ENCODE peak calls at places on chromosome 9, in four cellular contexts. One of them, this sample, is unnamed.

GRCh38 chr9:109950710-109951443 is 170.9 kb downstream of the PALM2AKAP2 start:
- DNase-seq in BE2C: no peak
- DNase-seq in adrenal gland: no peak
- DNase-seq in HAP-1: no peak
- DNase-seq in this sample: no peak

GRCh38 chr9:95437559-95437958 is 79.2 kb downstream of the PTCH1 start:
- DNase-seq in BE2C: no peak
- DNase-seq in adrenal gland: no peak
- DNase-seq in HAP-1: no peak
- DNase-seq in this sample: no peak

GRCh38 chr9:107127608-107128007 is 155.5 kb upstream of the RAD23B start:
- DNase-seq in BE2C: no peak
- DNase-seq in adrenal gland: no peak
- DNase-seq in HAP-1: no peak
- DNase-seq in this sample: peak; percentile 75

GRCh38 chr9:127424669-127424986 is 446 bp downstream of the ZNF79 start:
- DNase-seq in BE2C: no peak
- DNase-seq in adrenal gland: no peak
- DNase-seq in HAP-1: no peak
- DNase-seq in this sample: no peak

GRCh38 chr9:109912082-109912581 is 132.1 kb downstream of the PALM2AKAP2 start:
- DNase-seq in BE2C: no peak
- DNase-seq in adrenal gland: no peak
- DNase-seq in HAP-1: no peak
- DNase-seq in this sample: no peak

GRCh38 chr9:134944351-134944802 is 26.7 kb upstream of the FCN1 start:
- DNase-seq in BE2C: peak; percentile 52
- DNase-seq in adrenal gland: no peak
- DNase-seq in HAP-1: no peak
- DNase-seq in this sample: peak; percentile 76

GRCh38 chr9:113388833-113389232 is 12.0 kb upstream of the HDHD3 start:
- DNase-seq in BE2C: no peak
- DNase-seq in adrenal gland: peak; percentile 78
- DNase-seq in HAP-1: no peak
- DNase-seq in this sample: no peak

GRCh38 chr9:81609782-81610738 is 79.3 kb downstream of the TLE1 start:
- DNase-seq in BE2C: no peak
- DNase-seq in adrenal gland: no peak
- DNase-seq in HAP-1: no peak
- DNase-seq in this sample: no peak

GRCh38 chr9:123548749-123549545 is 192.9 kb downstream of the CRB2 start:
- DNase-seq in BE2C: no peak
- DNase-seq in adrenal gland: no peak
- DNase-seq in HAP-1: no peak
- DNase-seq in this sample: no peak

GRCh38 chr9:95468791-95469190 is 48.0 kb downstream of the PTCH1 start:
- DNase-seq in BE2C: no peak
- DNase-seq in adrenal gland: no peak
- DNase-seq in HAP-1: no peak
- DNase-seq in this sample: no peak

GRCh38 chr9:131546336-131547084 is 1.2 kb downstream of the PRRT1B start:
- DNase-seq in BE2C: peak; percentile 58
- DNase-seq in adrenal gland: no peak
- DNase-seq in HAP-1: peak; percentile 40
- DNase-seq in this sample: peak; percentile 65

GRCh38 chr9:69036799-69037198 is 1.2 kb downstream of the FXN start:
- DNase-seq in BE2C: no peak
- DNase-seq in adrenal gland: no peak
- DNase-seq in HAP-1: peak; percentile 31
- DNase-seq in this sample: no peak

GRCh38 chr9:129323376-129323998 is 145.4 kb upstream of the IER5L start:
- DNase-seq in BE2C: no peak
- DNase-seq in adrenal gland: peak; percentile 81
- DNase-seq in HAP-1: no peak
- DNase-seq in this sample: peak; percentile 33

GRCh38 chr9:130664191-130665028 is at the start of gene PRDM12:
- DNase-seq in BE2C: no peak
- DNase-seq in adrenal gland: no peak
- DNase-seq in HAP-1: no peak
- DNase-seq in this sample: peak; percentile 79

GRCh38 chr9:87327567-87328125 is 170.0 kb upstream of the DAPK1 start:
- DNase-seq in BE2C: peak; percentile 44
- DNase-seq in adrenal gland: peak; percentile 59
- DNase-seq in HAP-1: no peak
- DNase-seq in this sample: no peak

GRCh38 chr9:93684161-93684765 is 107.9 kb downstream of the PHF2 start:
- DNase-seq in BE2C: no peak
- DNase-seq in adrenal gland: peak; percentile 27
- DNase-seq in HAP-1: no peak
- DNase-seq in this sample: peak; percentile 32

GRCh38 chr9:8895498-8896224 is 1096.1 kb upstream of the DMAC1 start:
- DNase-seq in BE2C: no peak
- DNase-seq in adrenal gland: no peak
- DNase-seq in HAP-1: peak; percentile 35
- DNase-seq in this sample: no peak

GRCh38 chr9:99787552-99787951 is 34.1 kb upstream of the NR4A3 start:
- DNase-seq in BE2C: no peak
- DNase-seq in adrenal gland: no peak
- DNase-seq in HAP-1: no peak
- DNase-seq in this sample: no peak

GRCh38 chr9:129628709-129629108 is 2.7 kb downstream of the NTMT1 start:
- DNase-seq in BE2C: no peak
- DNase-seq in adrenal gland: peak; percentile 70
- DNase-seq in HAP-1: no peak
- DNase-seq in this sample: no peak

GRCh38 chr9:95506692-95507455 is 9.9 kb downstream of the PTCH1 start:
- DNase-seq in BE2C: peak; percentile 54
- DNase-seq in adrenal gland: peak; percentile 62
- DNase-seq in HAP-1: peak; percentile 63
- DNase-seq in this sample: peak; percentile 86

GRCh38 chr9:6852243-6852963 is 94.6 kb downstream of the KDM4C start:
- DNase-seq in BE2C: no peak
- DNase-seq in adrenal gland: peak; percentile 61
- DNase-seq in HAP-1: no peak
- DNase-seq in this sample: peak; percentile 22

GRCh38 chr9:7974335-7975005 is 174.9 kb upstream of the DMAC1 start:
- DNase-seq in BE2C: no peak
- DNase-seq in adrenal gland: no peak
- DNase-seq in HAP-1: no peak
- DNase-seq in this sample: no peak

GRCh38 chr9:5549671-5550650 is 39.6 kb downstream of the PDCD1LG2 start:
- DNase-seq in BE2C: no peak
- DNase-seq in adrenal gland: no peak
- DNase-seq in HAP-1: no peak
- DNase-seq in this sample: no peak

GRCh38 chr9:127776195-127776918 is 2.1 kb downstream of the SH2D3C start:
- DNase-seq in BE2C: no peak
- DNase-seq in adrenal gland: no peak
- DNase-seq in HAP-1: peak; percentile 53
- DNase-seq in this sample: peak; percentile 78

GRCh38 chr9:25397746-25398145 is 280.5 kb downstream of the TUSC1 start:
- DNase-seq in BE2C: no peak
- DNase-seq in adrenal gland: no peak
- DNase-seq in HAP-1: peak; percentile 23
- DNase-seq in this sample: no peak

DNA sequence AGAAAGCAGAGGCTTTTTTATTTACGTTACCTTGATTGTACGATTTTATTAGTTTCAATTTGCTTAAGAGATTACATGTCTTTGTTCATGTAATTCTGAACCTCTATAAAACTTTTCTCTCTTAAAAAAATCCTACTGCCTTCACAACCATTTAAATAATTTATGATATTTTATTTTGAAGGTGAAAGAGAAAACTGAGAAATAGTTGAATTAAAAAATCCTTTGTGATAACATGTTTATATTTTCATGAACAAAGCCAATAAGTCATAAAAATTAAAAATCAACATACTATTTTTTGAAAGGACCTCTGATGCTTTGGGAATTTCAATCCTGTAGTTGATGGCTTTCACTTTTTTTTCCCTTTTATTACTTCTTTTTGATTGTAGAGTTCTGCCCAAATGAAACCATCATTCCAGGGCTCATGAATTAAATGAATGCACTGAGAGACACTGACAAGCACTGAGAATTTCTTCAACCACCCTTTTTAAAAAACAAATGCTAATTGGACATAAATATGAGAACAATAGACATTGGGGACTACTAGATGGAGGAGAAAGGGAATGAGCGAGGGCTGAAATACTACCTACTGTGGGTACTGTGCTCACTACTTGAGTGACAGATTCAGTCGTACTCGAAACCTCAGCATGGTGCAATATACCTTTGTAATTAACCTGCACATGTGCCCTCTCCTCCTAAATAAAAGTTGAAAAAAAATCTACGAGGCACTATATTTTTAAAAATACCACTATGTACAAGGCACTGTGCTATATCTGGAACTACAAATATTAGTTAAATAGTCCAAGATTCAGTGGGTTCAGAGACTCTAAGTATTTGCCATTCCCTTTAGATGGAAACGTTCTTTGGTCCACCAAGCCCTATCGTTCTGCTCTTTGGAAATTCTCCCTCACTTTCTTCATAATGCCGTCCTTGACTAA is 5.9 kb downstream of the CDKN2A start:
- DNase-seq in BE2C: no peak
- DNase-seq in adrenal gland: no peak
- DNase-seq in HAP-1: no peak
- DNase-seq in this sample: no peak
- H3K27me3 ChIP-seq in BE2C: no peaks in the 10 kb centered on the region
- H3K27me3 ChIP-seq in adrenal gland: peaks cover 23% of the 10 kb centered on the region
- H3K27me3 ChIP-seq in HAP-1: no peaks in the 10 kb centered on the region
- H3K27me3 ChIP-seq in this sample: peaks cover 100% of the 10 kb centered on the region

GRCh38 chr9:78505546-78505945 is 208.6 kb downstream of the PSAT1 start:
- DNase-seq in BE2C: no peak
- DNase-seq in adrenal gland: no peak
- DNase-seq in HAP-1: no peak
- DNase-seq in this sample: no peak
- H3K9me3 ChIP-seq in BE2C: no peaks in the 10 kb centered on the region
- H3K9me3 ChIP-seq in adrenal gland: no peaks in the 10 kb centered on the region
- H3K9me3 ChIP-seq in HAP-1: no peaks in the 10 kb centered on the region
- H3K9me3 ChIP-seq in this sample: no peaks in the 10 kb centered on the region

GRCh38 chr9:76630916-76631315 is 133.3 kb upstream of the PCA3 start:
- DNase-seq in BE2C: no peak
- DNase-seq in adrenal gland: no peak
- DNase-seq in HAP-1: no peak
- DNase-seq in this sample: no peak

GRCh38 chr9:76629205-76629990 is 134.8 kb upstream of the PCA3 start:
- DNase-seq in BE2C: no peak
- DNase-seq in adrenal gland: no peak
- DNase-seq in HAP-1: no peak
- DNase-seq in this sample: no peak

GRCh38 chr9:76626980-76627379 is 137.3 kb upstream of the PCA3 start:
- DNase-seq in BE2C: no peak
- DNase-seq in adrenal gland: no peak
- DNase-seq in HAP-1: no peak
- DNase-seq in this sample: no peak

GRCh38 chr9:76624381-76625048 is 139.7 kb upstream of the PCA3 start:
- DNase-seq in BE2C: no peak
- DNase-seq in adrenal gland: no peak
- DNase-seq in HAP-1: no peak
- DNase-seq in this sample: no peak

GRCh38 chr9:76628155-76628554 is 136.1 kb upstream of the PCA3 start:
- DNase-seq in BE2C: no peak
- DNase-seq in adrenal gland: no peak
- DNase-seq in HAP-1: no peak
- DNase-seq in this sample: no peak
- H3K27me3 ChIP-seq in BE2C: no peaks in the 10 kb centered on the region
- H3K27me3 ChIP-seq in adrenal gland: no peaks in the 10 kb centered on the region
- H3K27me3 ChIP-seq in HAP-1: no peaks in the 10 kb centered on the region
- H3K27me3 ChIP-seq in this sample: peaks cover 4% of the 10 kb centered on the region

GRCh38 chr9:23341346-23341745 is 484.7 kb downstream of the ELAVL2 start:
- DNase-seq in BE2C: no peak
- DNase-seq in adrenal gland: no peak
- DNase-seq in HAP-1: no peak
- DNase-seq in this sample: no peak
- H3K9me3 ChIP-seq in BE2C: no peaks in the 10 kb centered on the region
- H3K9me3 ChIP-seq in adrenal gland: no peaks in the 10 kb centered on the region
- H3K9me3 ChIP-seq in HAP-1: no peaks in the 10 kb centered on the region
- H3K9me3 ChIP-seq in this sample: no peaks in the 10 kb centered on the region

GRCh38 chr9:137881591-137882505 is 4.3 kb downstream of the CACNA1B start:
- DNase-seq in BE2C: no peak
- DNase-seq in adrenal gland: peak; percentile 72
- DNase-seq in HAP-1: no peak
- DNase-seq in this sample: no peak

GRCh38 chr9:137882506-137882821 is 4.9 kb downstream of the CACNA1B start:
- DNase-seq in BE2C: no peak
- DNase-seq in adrenal gland: no peak
- DNase-seq in HAP-1: no peak
- DNase-seq in this sample: no peak

GRCh38 chr9:137880160-137880975 is 2.8 kb downstream of the CACNA1B start:
- DNase-seq in BE2C: no peak
- DNase-seq in adrenal gland: no peak
- DNase-seq in HAP-1: no peak
- DNase-seq in this sample: no peak

GRCh38 chr9:137879566-137880150 is 2.1 kb downstream of the CACNA1B start:
- DNase-seq in BE2C: no peak
- DNase-seq in adrenal gland: no peak
- DNase-seq in HAP-1: no peak
- DNase-seq in this sample: no peak

GRCh38 chr9:137880976-137881530 is 3.5 kb downstream of the CACNA1B start:
- DNase-seq in BE2C: no peak
- DNase-seq in adrenal gland: no peak
- DNase-seq in HAP-1: no peak
- DNase-seq in this sample: no peak
- H3K27me3 ChIP-seq in BE2C: peaks cover 10% of the 10 kb centered on the region
- H3K27me3 ChIP-seq in adrenal gland: peaks cover 25% of the 10 kb centered on the region
- H3K27me3 ChIP-seq in HAP-1: no peaks in the 10 kb centered on the region
- H3K27me3 ChIP-seq in this sample: peaks cover 7% of the 10 kb centered on the region

DNA sequence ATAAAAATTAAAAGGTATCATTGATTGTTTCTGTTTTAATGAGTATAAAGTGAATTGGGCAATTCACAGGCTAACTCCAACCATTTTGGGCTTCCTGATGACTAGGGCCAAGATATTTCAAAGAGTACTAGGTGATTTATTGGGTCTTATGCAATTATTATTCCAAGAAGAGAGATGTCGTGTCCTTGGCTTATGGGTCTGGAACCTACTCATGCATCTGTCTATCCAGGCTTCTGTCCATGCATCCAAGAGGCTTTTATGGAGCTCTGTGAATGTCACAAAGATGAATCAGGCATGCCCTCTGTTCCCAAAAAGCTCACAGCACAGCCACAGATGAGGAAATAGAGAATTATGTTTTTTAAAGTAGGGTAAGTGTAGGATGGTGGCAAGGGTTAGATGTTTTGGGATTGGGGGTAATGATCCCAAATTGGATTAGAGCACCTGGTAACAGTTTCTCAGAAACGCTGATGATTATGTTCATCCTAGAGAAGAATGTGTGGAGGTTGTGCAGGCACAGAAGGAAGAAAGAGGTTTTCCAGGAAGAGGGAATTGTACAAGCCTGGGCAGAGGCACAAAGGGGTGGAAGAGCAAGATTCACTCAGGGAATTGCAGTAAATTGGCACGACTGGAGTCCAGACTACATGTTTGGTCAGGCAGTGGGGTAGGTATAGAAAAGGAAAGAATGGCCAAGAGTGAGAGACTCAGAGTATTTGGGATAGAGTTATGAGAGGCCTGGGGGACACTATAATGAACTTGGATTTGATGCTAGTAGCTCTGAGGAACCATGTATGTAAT is 83.0 kb upstream of the TNC start:
- DNase-seq in BE2C: no peak
- DNase-seq in adrenal gland: no peak
- DNase-seq in HAP-1: no peak
- DNase-seq in this sample: no peak
- H3K9me3 ChIP-seq in BE2C: no peaks in the 10 kb centered on the region
- H3K9me3 ChIP-seq in adrenal gland: no peaks in the 10 kb centered on the region
- H3K9me3 ChIP-seq in HAP-1: no peaks in the 10 kb centered on the region
- H3K9me3 ChIP-seq in this sample: no peaks in the 10 kb centered on the region